ENCODE peak calls at places on chromosomes 5 and 9, in five cellular contexts. C is CD4-positive, alpha-beta T cell; K is AG04450; L is A549; Y is nephron progenitor cell. U is an unnamed sample.

GRCh38 chr5:16169550-16169949 is 10.0 kb downstream of the MARCHF11 start:
- DNase-seq in C (no peak), Y (no peak), K (no peak), L (no peak), U (no peak)

GRCh38 chr5:180704362-180704761 is 35.5 kb downstream of the OR2Y1 start:
- DNase-seq in C (no peak), L (peak; percentile 62), Y (no peak), K (no peak), U (no peak)

GRCh38 chr9:128992995-128993394 is 35.1 kb downstream of the SH3GLB2 start:
- DNase-seq in K (no peak), Y (no peak), C (no peak), L (peak; percentile 43), U (no peak)

GRCh38 chr9:2923810-2924768 is 80.2 kb upstream of the PUM3 start:
- DNase-seq in Y (peak; percentile 24), C (no peak), K (no peak), L (no peak), U (no peak)

GRCh38 chr5:138467711-138468132 is 2.4 kb downstream of the EGR1 start:
- DNase-seq in L (no peak), K (peak; percentile 18), C (no peak), Y (no peak), U (peak; percentile 41)

GRCh38 chr5:56513141-56513540 is 280.0 kb upstream of the ANKRD55 start:
- DNase-seq in K (no peak), C (no peak), Y (no peak), L (no peak), U (no peak)

GRCh38 chr5:79130781-79131180 is 19.2 kb downstream of the BHMT start:
- DNase-seq in C (no peak), Y (no peak), K (no peak), L (no peak), U (no peak)

GRCh38 chr9:17978773-17979172 is 399.9 kb downstream of the SH3GL2 start:
- DNase-seq in Y (no peak), K (no peak), C (no peak), L (no peak), U (no peak)

GRCh38 chr5:169107316-169107715 is 193.6 kb downstream of the SLIT3 start:
- DNase-seq in L (no peak), K (no peak), C (no peak), Y (no peak), U (no peak)

GRCh38 chr5:95241-95980 is 3.4 kb downstream of the PLEKHG4B start:
- DNase-seq in K (no peak), C (no peak), L (no peak), Y (no peak), U (no peak)

GRCh38 chr9:35733109-35733541 is 659 bp downstream of the CREB3 start:
- DNase-seq in K (no peak), Y (peak; percentile 45), C (no peak), L (peak; percentile 78), U (no peak)

GRCh38 chr9:121599186-121599871 is 52.1 kb upstream of the DAB2IP start:
- DNase-seq in C (no peak), L (peak; percentile 64), Y (peak; percentile 87), K (no peak), U (no peak)

GRCh38 chr5:1009359-1010180 is 968 bp downstream of the NKD2 start:
- DNase-seq in K (no peak), Y (peak; percentile 42), L (no peak), C (no peak), U (no peak)

GRCh38 chr9:112063151-112063550 is 111.9 kb downstream of the SUSD1 start:
- DNase-seq in C (no peak), Y (no peak), K (no peak), L (no peak), U (no peak)

GRCh38 chr9:77013932-77014596 is 5.4 kb upstream of the FOXB2 start:
- DNase-seq in C (no peak), L (no peak), Y (peak; percentile 31), K (no peak), U (no peak)

GRCh38 chr5:109529987-109530386 is 120.2 kb upstream of the PJA2 start:
- DNase-seq in C (no peak), L (no peak), Y (no peak), K (no peak), U (no peak)

GRCh38 chr5:147690595-147690994 is 91.9 kb downstream of the JAKMIP2 start:
- DNase-seq in C (no peak), L (peak; percentile 13), Y (no peak), K (no peak), U (no peak)

GRCh38 chr5:125274938-125275759 is 528.7 kb upstream of the ZNF608 start:
- DNase-seq in C (no peak), L (no peak), Y (no peak), K (no peak), U (no peak)

GRCh38 chr5:67047180-67047579 is 149.4 kb downstream of the CD180 start:
- DNase-seq in C (no peak), L (no peak), Y (no peak), K (no peak), U (no peak)

GRCh38 chr5:103523319-103523718 is 39.3 kb downstream of the NUDT12 start:
- DNase-seq in C (no peak), Y (no peak), K (no peak), L (peak; percentile 43), U (no peak)

GRCh38 chr5:143228597-143229293 is 174.7 kb downstream of the NR3C1 start:
- DNase-seq in Y (no peak), C (no peak), K (no peak), L (no peak), U (peak; percentile 16)

GRCh38 chr9:124125590-124126047 is 114.1 kb downstream of the LHX2 start:
- DNase-seq in C (no peak), Y (no peak), K (no peak), L (no peak), U (no peak)

GRCh38 chr9:137218212-137218753 is 3.8 kb downstream of the RNF208 start:
- DNase-seq in C (no peak), L (no peak), Y (no peak), K (no peak), U (no peak)

GRCh38 chr9:23774266-23774665 is 51.8 kb downstream of the ELAVL2 start:
- DNase-seq in Y (no peak), K (no peak), L (no peak), C (no peak), U (no peak)

GRCh38 chr5:127785098-127785927 is 82.1 kb downstream of the CCDC192 start:
- DNase-seq in C (no peak), K (peak; percentile 64), Y (no peak), L (peak; percentile 7), U (no peak)

GRCh38 chr5:74530316-74530917 is 110.1 kb downstream of the ENC1 start:
- DNase-seq in K (no peak), Y (no peak), L (no peak), C (no peak), U (no peak)

GRCh38 chr5:140130949-140131733 is 5.4 kb downstream of the IGIP start:
- DNase-seq in K (no peak), C (no peak), L (no peak), Y (no peak), U (no peak)

GRCh38 chr9:129635099-129635803 is 6.7 kb downstream of the ASB6 start:
- DNase-seq in Y (no peak), L (no peak), C (no peak), K (no peak), U (no peak)

GRCh38 chr9:86036555-86036954 is 62.8 kb downstream of the GOLM1 start:
- DNase-seq in L (no peak), Y (no peak), K (no peak), C (no peak), U (no peak)

GRCh38 chr5:78628260-78629024 is 20.1 kb downstream of the LHFPL2 start:
- DNase-seq in Y (peak; percentile 36), L (no peak), C (no peak), K (no peak), U (no peak)

GRCh38 chr5:58462154-58462553 is 2.3 kb upstream of the PLK2 start:
- DNase-seq in C (no peak), L (peak; percentile 81), Y (no peak), K (no peak), U (no peak)